ENCODE peak calls at places on chromosomes 13 and 19, in seven cellular contexts. D is KBM-7; Z is stimulated activated CD8-positive, alpha-beta memory T cell treated with anti-CD3 and anti-CD28 coated beads, Interleukin-7, amount 100 ng/mL, for 24 hours; Q is stimulated activated CD4-positive, alpha-beta T cell treated with anti-CD3 and anti-CD28 coated beads, Interleukin-2, amount 100 ng/mL, for 48 hours; X is fibroblast of villous mesenchyme; P is HTR-8/SVneo; U is activated naive CD8-positive, alpha-beta T cell treated with anti-CD3 and anti-CD28 coated beads for 36 hours. R is an unnamed sample.

GRCh38 chr19:44072543-44073401 is 813 bp downstream of the ZNF284 start:
- DNase-seq in Z (no peak), U (no peak), D (no peak), X (peak; percentile 6), Q (no peak), P (no peak), R (no peak)

GRCh38 chr19:1568320-1569019 is at the start of gene MEX3D:
- DNase-seq in Q (peak; percentile 73), X (peak; percentile 64), P (peak; percentile 86), D (no peak), U (peak; percentile 84), Z (peak; percentile 64), R (peak; percentile 77)

GRCh38 chr13:36370108-36370429 is 23.9 kb upstream of the SPART start:
- DNase-seq in X (no peak), D (no peak), P (no peak), U (no peak), Q (no peak), Z (no peak), R (no peak)

GRCh38 chr19:850221-850978 is 1.7 kb upstream of the ELANE start:
- DNase-seq in D (peak; percentile 71), Z (no peak), P (peak; percentile 84), X (peak; percentile 97), U (no peak), Q (no peak), R (no peak)

GRCh38 chr13:48896312-48896711 is 79.4 kb upstream of the FNDC3A start:
- DNase-seq in X (peak; percentile 61), Q (no peak), Z (no peak), U (no peak), D (peak; percentile 49), P (peak; percentile 18), R (no peak)

GRCh38 chr19:18340237-18340989 is at the start of gene PGPEP1:
- DNase-seq in Z (peak; percentile 35), Q (peak; percentile 66), X (peak; percentile 40), P (peak; percentile 62), U (peak; percentile 77), D (peak; percentile 47), R (peak; percentile 73)

GRCh38 chr13:27044837-27045570 is 126.6 kb downstream of the USP12 start:
- DNase-seq in D (no peak), U (peak; percentile 15), P (no peak), Z (no peak), X (no peak), Q (no peak), R (no peak)

GRCh38 chr19:12965017-12965811 is 4.2 kb upstream of the DAND5 start:
- DNase-seq in P (peak; percentile 85), Z (peak; percentile 70), Q (peak; percentile 88), U (peak; percentile 88), X (peak; percentile 65), D (peak; percentile 90), R (peak; percentile 90)

GRCh38 chr19:3646336-3647092 is 19.9 kb upstream of the CACTIN start:
- DNase-seq in Z (no peak), X (no peak), D (no peak), U (no peak), P (no peak), Q (no peak), R (no peak)

GRCh38 chr13:42548731-42549554 is 25.0 kb upstream of the TNFSF11 start:
- DNase-seq in Q (no peak), Z (no peak), X (peak; percentile 30), P (no peak), D (peak; percentile 57), U (no peak), R (no peak)

GRCh38 chr13:108993346-108993745 is 363.9 kb downstream of the MYO16 start:
- DNase-seq in X (peak; percentile 38), P (no peak), U (no peak), D (no peak), Z (no peak), Q (no peak), R (no peak)

GRCh38 chr13:41268764-41269163 is 5.4 kb upstream of the MTRF1 start:
- DNase-seq in Q (no peak), P (no peak), D (peak; percentile 72), U (no peak), X (peak; percentile 28), Z (no peak), R (no peak)

GRCh38 chr19:33511346-33511745 is 10.2 kb downstream of the PEPD start:
- DNase-seq in P (no peak), U (no peak), Z (no peak), X (no peak), Q (no peak), D (no peak), R (no peak)

GRCh38 chr19:35488677-35489076 is 1.6 kb downstream of the KRTDAP start:
- DNase-seq in U (no peak), Z (no peak), P (no peak), X (no peak), Q (no peak), D (no peak), R (no peak)

GRCh38 chr13:29402168-29402621 is 193.3 kb downstream of the SLC7A1 start:
- DNase-seq in U (no peak), P (no peak), Z (no peak), Q (no peak), D (no peak), X (peak; percentile 71), R (no peak)

GRCh38 chr19:13045812-13046211 is 50.5 kb downstream of the NFIX start:
- DNase-seq in Z (no peak), X (no peak), P (no peak), U (no peak), D (no peak), Q (no peak), R (no peak)

GRCh38 chr13:111789011-111789410 is 277.9 kb upstream of the SOX1 start:
- DNase-seq in P (no peak), X (no peak), U (no peak), Q (no peak), D (no peak), Z (no peak), R (no peak)

GRCh38 chr19:1266818-1267440 is 2.2 kb upstream of the CIRBP start:
- DNase-seq in Z (no peak), U (peak; percentile 75), X (no peak), P (no peak), Q (peak; percentile 74), D (no peak), R (peak; percentile 73)

GRCh38 chr13:85500716-85501256 is 298.4 kb downstream of the SLITRK6 start:
- DNase-seq in D (no peak), X (no peak), Q (no peak), U (no peak), P (no peak), Z (no peak), R (no peak)

GRCh38 chr13:39968646-39969475 is 313.4 kb downstream of the COG6 start:
- DNase-seq in X (no peak), Q (no peak), Z (no peak), D (no peak), U (no peak), P (no peak), R (no peak)

GRCh38 chr19:18650048-18650435 is 13.2 kb downstream of the KLHL26 start:
- DNase-seq in Z (no peak), X (peak; percentile 94), D (no peak), Q (no peak), P (no peak), U (no peak), R (no peak)

GRCh38 chr19:51473009-51473707 is 5.2 kb upstream of the CEACAM18 start:
- DNase-seq in P (peak; percentile 56), U (peak; percentile 74), X (peak; percentile 61), Z (peak; percentile 84), Q (peak; percentile 96), D (peak; percentile 92), R (peak; percentile 75)

GRCh38 chr19:39765091-39766076 is 13.3 kb upstream of the LEUTX start:
- DNase-seq in D (peak; percentile 45), P (peak; percentile 34), Q (peak; percentile 52), Z (peak; percentile 15), U (no peak), X (peak; percentile 56), R (no peak)

GRCh38 chr13:49220856-49221614 is 897 bp downstream of the MLNR start:
- DNase-seq in Z (no peak), P (no peak), X (no peak), Q (no peak), D (no peak), U (peak; percentile 22), R (peak; percentile 18)

GRCh38 chr13:80339841-80340642 is 884 bp downstream of the SPRY2 start:
- DNase-seq in D (peak; percentile 58), U (peak; percentile 6), P (no peak), X (peak; percentile 57), Z (no peak), Q (peak; percentile 1), R (peak; percentile 25)

GRCh38 chr19:42250249-42250665 is 4.7 kb downstream of the ERF start:
- DNase-seq in Q (no peak), X (no peak), P (no peak), Z (no peak), D (no peak), U (no peak), R (no peak)

GRCh38 chr19:42088471-42089190 is 12.7 kb downstream of the ZNF574 start:
- DNase-seq in X (peak; percentile 50), D (no peak), Q (no peak), P (peak; percentile 57), U (no peak), Z (no peak), R (no peak)

GRCh38 chr19:40907968-40908735 is 26.1 kb upstream of the CYP2A7 start:
- DNase-seq in Q (no peak), U (peak; percentile 43), P (no peak), D (peak; percentile 84), Z (peak; percentile 47), X (no peak), R (peak; percentile 58)

GRCh38 chr13:24894277-24894971 is 130.5 kb downstream of the RNF17 start:
- DNase-seq in X (no peak), U (no peak), P (no peak), D (no peak), Z (no peak), Q (no peak), R (no peak)

GRCh38 chr13:108950333-108951010 is 321.1 kb downstream of the MYO16 start:
- DNase-seq in P (no peak), Q (no peak), Z (no peak), D (no peak), U (no peak), X (no peak), R (no peak)

GRCh38 chr13:42073683-42074082 is 25.2 kb downstream of the DGKH start:
- DNase-seq in Q (no peak), X (no peak), P (no peak), D (no peak), U (no peak), Z (no peak), R (no peak)